ENCODE peak calls at places on chromosomes 16 and 17, in ten cellular contexts. S is transverse colon, M is stomach, T is adrenal gland, Z is mammary epithelial cell, Y is right lobe of liver, E is colonic mucosa, B is sigmoid colon, C is neural progenitor cell, H is uterus. I is an unnamed sample.

GRCh38 chr17:7476474-7476873 is 3.0 kb downstream of the ZBTB4 start:
- DNase-seq in T (peak; percentile 53), Z (peak; percentile 95), B (no peak), M (no peak), Y (no peak), E (no peak), S (no peak), C (no peak), H (no peak), I (peak; percentile 89)

GRCh38 chr17:18959071-18959844 is 7.3 kb downstream of the SLC5A10 start:
- DNase-seq in Y (no peak), H (no peak), M (no peak), B (no peak), Z (no peak), T (no peak), S (no peak), C (peak; percentile 39), E (no peak), I (no peak)

GRCh38 chr17:9044796-9045470 is 23.6 kb downstream of the NTN1 start:
- DNase-seq in M (no peak), S (no peak), Z (peak; percentile 67), Y (no peak), B (no peak), C (no peak), T (no peak), H (peak; percentile 28), E (no peak), I (no peak)

GRCh38 chr17:28405632-28406477 is at the start of gene SLC46A1:
- DNase-seq in H (peak; percentile 54), C (peak; percentile 68), M (peak; percentile 65), S (peak; percentile 73), B (peak; percentile 81), Z (peak; percentile 23), E (peak; percentile 65), T (peak; percentile 72), Y (peak; percentile 73), I (peak; percentile 39)

GRCh38 chr17:64920026-64920418 is 744 bp upstream of the LRRC37A3 start:
- DNase-seq in S (no peak), E (peak; percentile 41), B (no peak), C (peak; percentile 18), T (peak; percentile 21), Y (no peak), M (no peak), Z (no peak), H (no peak), I (no peak)

GRCh38 chr17:42325026-42325425 is 36.7 kb downstream of the STAT5A start:
- DNase-seq in S (no peak), E (peak; percentile 36), M (no peak), C (no peak), Y (no peak), Z (peak; percentile 95), B (peak; percentile 84), T (peak; percentile 90), H (peak; percentile 67), I (peak; percentile 87)

GRCh38 chr16:88619859-88620655 is 18.3 kb upstream of the IL17C start:
- DNase-seq in E (no peak), C (no peak), B (no peak), Z (no peak), S (peak; percentile 47), H (no peak), M (no peak), Y (no peak), T (no peak), I (no peak)

GRCh38 chr16:67244387-67245188 is 2.7 kb downstream of the FHOD1 start:
- DNase-seq in E (peak; percentile 75), C (no peak), Z (peak; percentile 85), S (peak; percentile 76), H (peak; percentile 66), Y (peak; percentile 76), M (peak; percentile 68), B (peak; percentile 83), T (peak; percentile 92), I (peak; percentile 79)

GRCh38 chr17:29582254-29582765 is 7.1 kb downstream of the GIT1 start:
- DNase-seq in M (no peak), Z (no peak), S (no peak), Y (no peak), B (no peak), C (no peak), H (no peak), T (no peak), E (no peak), I (no peak)

GRCh38 chr16:57306676-57307341 is 22.3 kb upstream of the PLLP start:
- DNase-seq in H (no peak), M (peak; percentile 17), T (no peak), Z (no peak), E (no peak), S (no peak), B (peak; percentile 36), C (no peak), Y (no peak), I (no peak)

GRCh38 chr17:28147026-28147425 is 104.5 kb downstream of the NLK start:
- DNase-seq in T (peak; percentile 30), B (no peak), M (no peak), Z (no peak), S (no peak), H (no peak), Y (no peak), C (no peak), E (no peak), I (no peak)

GRCh38 chr17:71470062-71470461 is 650.8 kb upstream of the SOX9 start:
- DNase-seq in Y (no peak), S (no peak), Z (no peak), C (no peak), E (no peak), H (no peak), M (no peak), B (no peak), T (no peak), I (no peak)

GRCh38 chr17:67245694-67246397 is 850 bp upstream of the HELZ start:
- DNase-seq in B (no peak), C (peak; percentile 94), H (no peak), Y (peak; percentile 54), T (peak; percentile 22), Z (peak; percentile 26), E (peak; percentile 56), S (peak; percentile 62), M (peak; percentile 46), I (peak; percentile 18)

GRCh38 chr17:11986179-11986938 is 10.9 kb downstream of the ZNF18 start:
- DNase-seq in C (no peak), S (no peak), Z (no peak), T (no peak), H (no peak), E (no peak), M (no peak), B (no peak), Y (peak; percentile 30), I (no peak)

GRCh38 chr17:82495844-82496528 is 23.5 kb upstream of the FOXK2 start:
- DNase-seq in T (no peak), Z (peak; percentile 82), S (peak; percentile 50), C (no peak), Y (no peak), B (no peak), E (peak; percentile 78), H (no peak), M (no peak), I (peak; percentile 79)

GRCh38 chr17:1095093-1095852 is 84.5 kb downstream of the ABR start:
- DNase-seq in T (no peak), Y (no peak), H (no peak), Z (no peak), S (no peak), C (no peak), M (peak; percentile 55), E (no peak), B (no peak), I (no peak)

GRCh38 chr17:80475949-80476876 is at the start of gene NPTX1:
- DNase-seq in C (peak; percentile 67), H (no peak), T (no peak), Z (no peak), B (no peak), Y (no peak), E (no peak), M (no peak), S (no peak), I (peak; percentile 44)

GRCh38 chr17:46742539-46743270 is 75.8 kb downstream of the WNT3 start:
- DNase-seq in M (no peak), Z (peak; percentile 87), S (no peak), C (no peak), H (no peak), E (no peak), T (peak; percentile 62), B (no peak), Y (no peak), I (peak; percentile 90)

GRCh38 chr16:21083729-21084268 is 66.8 kb downstream of the DNAH3 start:
- DNase-seq in B (peak; percentile 76), C (peak; percentile 82), Z (peak; percentile 36), E (peak; percentile 71), M (peak; percentile 71), T (peak; percentile 69), S (peak; percentile 71), Y (peak; percentile 54), H (peak; percentile 47), I (peak; percentile 26)

GRCh38 chr16:10314811-10315210 is 71.0 kb upstream of the ATF7IP2 start:
- DNase-seq in Y (no peak), H (no peak), M (no peak), Z (peak; percentile 53), B (no peak), E (no peak), C (no peak), S (no peak), T (no peak), I (peak; percentile 38)
- TF ChIP-seq CTCF in Y (peak; percentile 47), H (no peak), M (no peak), Z (peak; percentile 11), B (no peak), E (no peak), C (peak; percentile 4), S (no peak), T (peak; percentile 39), I (peak; percentile 38)

GRCh38 chr17:50146230-50146926 is 4.1 kb downstream of the PPP1R9B start:
- DNase-seq in M (no peak), C (no peak), S (no peak), B (no peak), T (no peak), Z (no peak), H (no peak), Y (no peak), E (no peak), I (no peak)
- H3K27ac ChIP-seq in M (peak overlapping the region; percentile 89), C (no peak overlapping the region), S (peak overlapping the region; percentile 98), B (peak overlapping the region; percentile 93), T (peak overlapping the region; percentile 15), Z (no peak overlapping the region), H (peak overlapping the region; percentile 93), Y (peak overlapping the region; percentile 87), E (no peak overlapping the region), I (peak overlapping the region; percentile 98)

GRCh38 chr16:84175351-84176081 is 11.3 kb downstream of the TAF1C start:
- DNase-seq in E (peak; percentile 74), S (peak; percentile 58), T (peak; percentile 59), Z (peak; percentile 55), Y (no peak), C (peak; percentile 79), B (no peak), H (peak; percentile 30), M (peak; percentile 55), I (peak; percentile 81)
- TF ChIP-seq CTCF in E (peak; percentile 52), S (peak; percentile 87), T (peak; percentile 52), Z (peak; percentile 89), Y (no peak), C (peak; percentile 73), B (peak; percentile 67), H (peak; percentile 53), M (peak; percentile 91), I (peak; percentile 85)

DNA sequence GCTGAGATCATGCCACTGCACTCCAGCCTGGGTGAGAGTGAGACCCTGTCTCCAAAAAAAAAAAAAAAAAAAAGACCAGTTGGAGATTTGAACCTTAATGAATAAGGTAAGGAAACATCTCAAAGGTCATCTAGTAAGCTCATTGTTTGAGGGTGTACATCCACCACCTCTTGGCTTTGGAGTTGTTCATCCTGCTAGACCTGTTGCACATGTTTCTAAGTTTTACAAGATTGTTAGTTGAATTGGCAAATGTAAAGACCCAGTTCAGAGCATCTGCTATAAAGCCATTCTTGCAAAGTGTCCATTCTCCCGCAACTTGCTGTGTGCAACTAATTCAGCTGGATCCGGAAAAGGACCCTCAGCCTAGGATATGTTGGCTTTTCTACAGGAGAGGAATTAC is 1.5 kb downstream of the PSMD7 start:
- DNase-seq in M (no peak), Y (no peak), B (no peak), S (no peak), Z (peak; percentile 8), C (no peak), E (no peak), T (no peak), H (no peak), I (no peak)
- H3K27ac ChIP-seq in M (peak overlapping the region; percentile 98), Y (no peak overlapping the region), B (peak overlapping the region; percentile 94), S (no peak overlapping the region), Z (no peak overlapping the region), C (no peak overlapping the region), E (no peak overlapping the region), T (no peak overlapping the region), H (no peak overlapping the region), I (peak overlapping the region; percentile 90)